ENCODE peak calls at places on chromosomes 16 and 17, in seven cellular contexts. E is HCT116, O is hepatocyte, K is mammary epithelial cell, P is fibroblast of lung, T is neural progenitor cell, X is H1. I is an unnamed sample.

GRCh38 chr17:4533522-4534502 is 21.4 kb downstream of the MYBBP1A start:
- DNase-seq in E (no peak), O (no peak), K (no peak), P (no peak), T (peak), X (no peak), I (no peak)

GRCh38 chr16:47590472-47590871 is 129.3 kb downstream of the PHKB start:
- DNase-seq in E (no peak), O (no peak), K (no peak), P (no peak), T (no peak), X (no peak), I (no peak)

GRCh38 chr17:61551255-61551742 is 39.7 kb downstream of the NACA2 start:
- DNase-seq in E (peak), O (peak), K (no peak), P (peak), T (peak), X (no peak), I (no peak)

GRCh38 chr16:84751947-84752346 is 52.1 kb downstream of the USP10 start:
- DNase-seq in E (no peak), O (no peak), K (peak), P (no peak), T (no peak), X (peak), I (no peak)

GRCh38 chr17:55567240-55568216 is 56.3 kb upstream of the SMIM36 start:
- DNase-seq in E (no peak), O (no peak), K (no peak), P (peak), T (no peak), X (no peak), I (no peak)

GRCh38 chr17:69485126-69485724 is 70.7 kb downstream of the MAP2K6 start:
- DNase-seq in E (no peak), O (no peak), K (no peak), P (no peak), T (no peak), X (no peak), I (no peak)

GRCh38 chr16:28061702-28062101 is 1.8 kb downstream of the GSG1L start:
- DNase-seq in E (no peak), O (no peak), K (no peak), P (no peak), T (no peak), X (no peak), I (no peak)

GRCh38 chr17:35778641-35779196 is 16.7 kb downstream of the MMP28 start:
- DNase-seq in E (no peak), O (no peak), K (peak), P (peak), T (no peak), X (no peak), I (no peak)

GRCh38 chr17:39823407-39824054 is 40.6 kb downstream of the IKZF3 start:
- DNase-seq in E (no peak), O (no peak), K (no peak), P (no peak), T (peak), X (no peak), I (no peak)

GRCh38 chr17:75941442-75941819 is 589 bp upstream of the FBF1 start:
- DNase-seq in E (no peak), O (no peak), K (no peak), P (no peak), T (no peak), X (no peak), I (no peak)
- TF ChIP-seq EZH2 in E (no peak), O (no peak), K (no peak), P (no peak), T (no peak), X (no peak), I (no peak)

GRCh38 chr16:25052161-25052511 is 37.0 kb upstream of the ARHGAP17 start:
- DNase-seq in E (no peak), O (no peak), K (no peak), P (no peak), T (no peak), X (no peak), I (no peak)
- H2AFZ ChIP-seq in E (peak), O (no peak), K (no peak), P (peak), T (no peak), X (no peak), I (peak)

GRCh38 chr16:86761117-86761971 is 183.0 kb downstream of the FOXL1 start:
- DNase-seq in E (peak), O (peak), K (peak), P (peak), T (peak), X (peak), I (no peak)
- TF ChIP-seq EZH2 in E (no peak), O (no peak), K (no peak), P (no peak), T (no peak), X (no peak), I (no peak)

DNA sequence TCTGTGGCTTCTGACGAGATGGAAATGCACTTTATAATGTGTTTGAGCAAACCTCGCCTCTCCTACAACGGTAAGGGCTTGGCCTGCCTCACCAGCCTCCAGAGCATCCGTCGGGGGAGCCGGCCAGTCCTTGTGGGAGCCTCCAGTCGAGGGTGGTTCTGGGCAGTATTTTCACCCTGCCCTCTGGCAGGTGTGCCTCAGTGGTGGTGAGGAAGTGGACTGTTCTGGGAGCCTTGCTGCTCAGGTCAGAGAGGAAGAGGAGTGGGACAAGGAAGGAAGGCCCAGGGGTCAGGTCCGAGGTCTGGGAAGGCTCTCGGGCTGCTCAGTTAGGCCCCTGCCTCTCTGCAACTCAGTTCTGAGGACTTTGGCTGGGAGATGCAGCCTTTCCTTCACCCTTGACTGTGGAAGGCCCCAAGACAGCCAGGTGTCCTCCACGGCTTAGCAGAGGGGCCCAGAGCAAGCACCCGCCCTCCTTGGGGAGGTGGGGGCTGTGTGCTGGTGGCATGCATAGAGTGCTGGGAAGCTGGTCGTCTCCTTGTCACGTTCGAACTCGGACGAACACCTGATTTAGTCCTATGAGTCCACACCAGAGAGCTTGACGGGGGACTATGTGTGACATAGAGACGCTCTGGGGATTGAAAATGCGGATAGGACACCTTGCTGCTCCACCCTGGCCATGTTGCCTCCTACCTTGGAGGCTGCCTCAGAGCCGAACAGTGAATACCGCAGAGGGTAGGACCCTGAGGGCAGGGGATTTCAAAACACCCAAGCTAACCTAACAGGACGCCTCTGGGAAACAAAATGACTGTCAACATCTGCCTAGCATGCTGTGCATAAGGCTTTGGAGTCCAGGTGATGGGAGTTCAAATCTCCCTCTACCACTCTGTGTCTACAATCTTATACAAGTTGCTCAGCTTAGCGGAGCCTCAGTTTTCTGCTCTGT is 22.7 kb downstream of the LDHD start:
- DNase-seq in E (no peak), O (no peak), K (no peak), P (no peak), T (no peak), X (no peak), I (no peak)
- H2AFZ ChIP-seq in E (no peak), O (no peak), K (no peak), P (no peak), T (no peak), X (no peak), I (no peak)

GRCh38 chr16:86494565-86495356 is 15.6 kb upstream of the FOXF1 start:
- DNase-seq in E (no peak), O (no peak), K (no peak), P (no peak), T (peak), X (peak), I (no peak)
- TF ChIP-seq EZH2 in E (no peak), O (peak), K (no peak), P (no peak), T (peak), X (peak), I (no peak)